ENCODE peak calls at places on chromosomes 1 and 21, in five cellular contexts. I, Q, O, K and A are unnamed samples.

GRCh38 chr1:76023669-76024407 is 50.7 kb upstream of the ST6GALNAC3 start:
- DNase-seq in I (no peak), Q (no peak), O (no peak), K (no peak), A (no peak)

GRCh38 chr1:220880726-220881506 is 1.7 kb downstream of the HLX start:
- DNase-seq in O (peak), K (no peak), I (no peak), Q (no peak), A (no peak)

GRCh38 chr1:29636936-29637335 is 400.6 kb downstream of the PTPRU start:
- DNase-seq in K (no peak), Q (no peak), O (no peak), I (no peak), A (no peak)

GRCh38 chr1:44405041-44405803 is at the start of gene RNF220:
- DNase-seq in Q (no peak), O (peak), I (peak), K (peak), A (peak)

GRCh38 chr1:83999316-83999819 is 436 bp upstream of the TTLL7 start:
- DNase-seq in I (no peak), Q (peak), K (no peak), O (peak), A (peak)

GRCh38 chr21:31665397-31665796 is 5.9 kb downstream of the SOD1 start:
- DNase-seq in K (no peak), O (no peak), I (no peak), Q (no peak), A (no peak)

GRCh38 chr1:220734571-220735326 is 13.4 kb upstream of the MTARC2 start:
- DNase-seq in Q (no peak), O (no peak), K (no peak), I (peak), A (peak)

GRCh38 chr1:54559111-54559548 is 11.1 kb downstream of the ACOT11 start:
- DNase-seq in I (no peak), Q (no peak), K (no peak), O (no peak), A (no peak)

GRCh38 chr1:27368872-27369703 is 2.3 kb upstream of the MAP3K6 start:
- DNase-seq in O (no peak), K (no peak), Q (no peak), I (no peak), A (no peak)

GRCh38 chr1:161185282-161185682 is 8.0 kb upstream of the B4GALT3 start:
- DNase-seq in Q (no peak), K (no peak), I (no peak), O (peak), A (no peak)

GRCh38 chr1:194208674-194209073 is 1022.3 kb upstream of the B3GALT2 start:
- DNase-seq in Q (no peak), K (no peak), I (no peak), O (no peak), A (no peak)

GRCh38 chr1:56577859-56578663 is 1.3 kb downstream of the PLPP3 start:
- DNase-seq in I (peak), O (peak), Q (no peak), K (no peak), A (no peak)
- H3K4me3 ChIP-seq in I (peak), O (peak), Q (no peak), K (peak), A (peak)

DNA sequence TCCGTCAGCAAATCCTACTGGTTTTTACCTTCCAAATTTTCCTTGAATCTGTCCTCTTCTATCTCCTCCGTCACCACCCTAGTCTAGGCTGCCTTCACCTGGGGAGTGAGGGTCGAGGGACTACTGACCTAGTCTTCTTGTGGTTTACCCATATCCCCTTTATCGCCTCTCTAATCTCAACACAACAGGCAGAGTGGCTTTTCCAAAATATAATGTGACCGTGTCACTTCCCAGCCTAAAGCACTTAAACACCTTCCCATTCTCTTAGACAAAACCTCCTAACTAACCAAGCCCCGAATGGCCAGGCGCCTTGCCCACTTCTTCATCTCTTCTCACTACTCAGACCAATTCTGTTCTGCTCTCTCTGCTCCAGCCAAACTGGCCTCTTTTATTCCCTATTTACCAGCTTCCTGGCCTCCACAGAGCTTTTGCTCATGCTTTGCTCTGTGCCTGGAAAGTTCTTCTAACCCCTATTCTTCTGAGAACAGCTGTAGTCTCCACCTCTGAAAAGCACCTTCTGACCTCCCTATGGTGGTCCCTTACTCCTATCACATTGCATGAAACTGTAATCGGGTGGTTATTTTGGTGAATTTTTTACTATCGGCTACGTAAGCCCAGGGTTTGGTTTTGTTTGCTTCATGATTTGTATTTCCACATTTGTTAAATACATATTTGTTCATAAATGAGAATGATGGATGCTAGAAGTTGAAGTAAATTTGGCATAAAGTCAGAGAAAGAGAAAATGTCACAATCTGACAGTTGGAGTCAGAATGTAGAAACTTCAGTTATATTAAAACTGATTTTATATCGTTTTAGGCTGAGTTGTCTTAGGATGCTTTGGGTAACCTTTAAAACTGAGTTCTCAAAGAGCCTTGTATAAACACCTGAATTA is 1.2 kb upstream of the NBPF1 start:
- DNase-seq in K (no peak), Q (peak), O (peak), I (no peak), A (no peak)
- H3K4me3 ChIP-seq in K (no peak), Q (no peak), O (no peak), I (peak), A (no peak)

GRCh38 chr1:11466416-11466815 is 12.5 kb upstream of the DISP3 start:
- DNase-seq in I (no peak), O (no peak), K (no peak), Q (no peak), A (no peak)
- H3K4me3 ChIP-seq in I (no peak), O (no peak), K (no peak), Q (no peak), A (no peak)

DNA sequence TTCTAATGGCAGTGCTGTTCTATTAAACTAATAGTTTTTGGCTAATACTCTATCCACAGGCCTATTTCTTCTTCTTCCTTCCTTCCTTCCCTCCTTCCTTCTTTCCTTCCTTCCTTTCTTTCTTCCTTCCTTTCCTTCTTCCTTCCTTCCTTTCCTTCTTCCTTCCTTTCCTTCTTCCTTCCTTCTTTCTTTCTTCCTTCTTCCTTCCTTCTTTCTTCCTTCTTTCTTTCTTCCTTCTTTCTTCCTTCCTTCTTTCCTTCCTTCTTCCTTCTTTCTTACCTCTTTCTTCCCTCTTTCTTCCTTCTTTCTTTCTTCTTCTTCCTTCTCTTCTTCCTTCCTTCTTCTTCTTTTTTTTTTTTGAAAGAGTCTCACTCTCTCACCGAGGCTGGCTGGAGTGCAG is 31.7 kb downstream of the CCDC190 start:
- DNase-seq in I (no peak), K (no peak), Q (no peak), O (no peak), A (no peak)
- H3K4me3 ChIP-seq in I (no peak), K (no peak), Q (no peak), O (no peak), A (no peak)

DNA sequence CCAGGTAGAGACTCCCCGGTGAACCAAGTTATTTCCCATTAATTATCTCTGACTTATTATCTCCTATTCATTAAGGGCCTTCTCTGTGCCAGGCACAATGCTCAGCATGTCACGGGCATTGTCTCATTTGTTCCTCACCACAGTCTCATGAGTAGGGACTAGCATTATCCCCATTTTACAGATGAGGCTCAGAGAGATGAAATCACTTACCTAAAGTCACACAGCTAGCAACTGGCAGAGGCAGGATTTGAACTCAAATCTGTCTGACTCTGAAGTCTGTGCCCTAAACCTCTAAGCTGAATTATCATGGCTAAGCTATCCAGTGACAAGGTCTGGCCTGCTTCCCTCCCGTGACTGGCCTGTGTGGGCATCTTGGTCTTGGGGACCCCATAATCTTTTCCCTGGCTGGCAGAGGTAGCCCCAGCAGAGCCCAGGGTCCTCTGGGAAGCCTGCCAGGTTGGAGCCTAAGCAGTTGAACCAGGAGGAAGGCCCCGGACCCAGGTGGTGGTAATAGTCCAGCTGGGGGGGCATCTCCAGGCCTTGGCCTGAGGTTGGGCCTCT is 4.5 kb downstream of the MAP7D1 start:
- DNase-seq in Q (no peak), O (no peak), I (no peak), K (no peak), A (no peak)
- H3K4me3 ChIP-seq in Q (peak), O (peak), I (no peak), K (no peak), A (peak)

GRCh38 chr1:227749916-227750710 is 14.9 kb downstream of the SNAP47 start:
- DNase-seq in O (peak), K (no peak), Q (no peak), I (no peak), A (no peak)

GRCh38 chr1:227747948-227748495 is 12.8 kb downstream of the SNAP47 start:
- DNase-seq in O (no peak), K (no peak), Q (no peak), I (no peak), A (no peak)

GRCh38 chr1:227749225-227749624 is 14.0 kb downstream of the SNAP47 start:
- DNase-seq in Q (no peak), I (no peak), K (no peak), O (no peak), A (no peak)

GRCh38 chr1:227747382-227747781 is 12.1 kb downstream of the SNAP47 start:
- DNase-seq in K (no peak), O (no peak), I (no peak), Q (no peak), A (no peak)

GRCh38 chr1:227748496-227749182 is 13.4 kb downstream of the SNAP47 start:
- DNase-seq in K (no peak), Q (peak), O (no peak), I (no peak), A (no peak)
- H3K4me3 ChIP-seq in K (no peak), Q (no peak), O (no peak), I (no peak), A (no peak)